ENCODE peak calls at places on chromosome 21, in nine cellular contexts. Y is central memory CD4-positive, alpha-beta T cell; L is AG10803; O is GM04504; Z is A673; H is brain microvascular endothelial cell; G is memory B cell; F is NCI-H1694; A is GDM1. D is an unnamed sample.

GRCh38 chr21:27681841-27682240 is 715.0 kb upstream of the ADAMTS5 start:
- DNase-seq in Y (no peak), L (peak), O (no peak), Z (no peak), H (peak), G (no peak), F (no peak), A (no peak), D (no peak)

GRCh38 chr21:39125752-39126485 is 57.3 kb downstream of the PSMG1 start:
- DNase-seq in Y (no peak), L (peak), O (peak), Z (peak), H (peak), G (no peak), F (peak), A (peak), D (peak)

GRCh38 chr21:45015469-45015860 is 58.9 kb upstream of the ADARB1 start:
- DNase-seq in Y (no peak), L (no peak), O (no peak), Z (no peak), H (no peak), G (no peak), F (no peak), A (no peak), D (no peak)

GRCh38 chr21:20086508-20086907 is 911.7 kb upstream of the NCAM2 start:
- DNase-seq in Y (no peak), L (no peak), O (no peak), Z (no peak), H (no peak), G (no peak), F (no peak), A (no peak), D (no peak)

GRCh38 chr21:38346286-38346685 is 89.5 kb downstream of the KCNJ15 start:
- DNase-seq in Y (no peak), L (no peak), O (no peak), Z (no peak), H (no peak), G (no peak), F (no peak), A (no peak), D (no peak)

GRCh38 chr21:39121600-39122355 is 61.5 kb downstream of the PSMG1 start:
- DNase-seq in Y (no peak), L (no peak), O (no peak), Z (no peak), H (no peak), G (no peak), F (no peak), A (no peak), D (no peak)

GRCh38 chr21:16815228-16815627 is 697.6 kb upstream of the CXADR start:
- DNase-seq in Y (no peak), L (no peak), O (no peak), Z (no peak), H (no peak), G (no peak), F (no peak), A (no peak), D (no peak)

GRCh38 chr21:31667141-31667540 is 7.6 kb downstream of the SOD1 start:
- DNase-seq in Y (no peak), L (no peak), O (no peak), Z (no peak), H (no peak), G (no peak), F (no peak), A (no peak), D (no peak)

GRCh38 chr21:14918542-14918941 is 146.3 kb downstream of the NRIP1 start:
- DNase-seq in Y (no peak), L (peak), O (no peak), Z (no peak), H (no peak), G (no peak), F (no peak), A (no peak), D (no peak)

GRCh38 chr21:41612674-41613250 is 104.8 kb upstream of the TMPRSS2 start:
- DNase-seq in Y (no peak), L (peak), O (peak), Z (peak), H (peak), G (no peak), F (peak), A (no peak), D (peak)

GRCh38 chr21:28959367-28960099 is 33.1 kb downstream of the LTN1 start:
- DNase-seq in Y (no peak), L (peak), O (no peak), Z (peak), H (peak), G (no peak), F (no peak), A (no peak), D (no peak)

GRCh38 chr21:42614811-42615342 is 38.5 kb upstream of the PDE9A start:
- DNase-seq in Y (peak), L (no peak), O (no peak), Z (peak), H (no peak), G (no peak), F (no peak), A (peak), D (no peak)

GRCh38 chr21:46212721-46213484 is 15.7 kb downstream of the LSS start:
- DNase-seq in Y (no peak), L (no peak), O (no peak), Z (no peak), H (no peak), G (no peak), F (no peak), A (no peak), D (no peak)

GRCh38 chr21:18937337-18937736 is 533.8 kb upstream of the TMPRSS15 start:
- DNase-seq in Y (no peak), L (no peak), O (no peak), Z (no peak), H (no peak), G (no peak), F (no peak), A (no peak), D (no peak)

GRCh38 chr21:32687946-32688345 is 39.9 kb downstream of the SYNJ1 start:
- DNase-seq in Y (peak), L (no peak), O (no peak), Z (no peak), H (no peak), G (no peak), F (no peak), A (no peak), D (no peak)

GRCh38 chr21:18204931-18205330 is 39.7 kb upstream of the CHODL start:
- DNase-seq in Y (no peak), L (no peak), O (no peak), Z (peak), H (no peak), G (no peak), F (peak), A (no peak), D (no peak)

GRCh38 chr21:43727571-43728466 is 8.9 kb downstream of the PDXK start:
- DNase-seq in Y (no peak), L (peak), O (no peak), Z (no peak), H (no peak), G (no peak), F (no peak), A (no peak), D (no peak)

GRCh38 chr21:45304945-45305344 is 17.2 kb upstream of the POFUT2 start:
- DNase-seq in Y (peak), L (no peak), O (no peak), Z (no peak), H (no peak), G (no peak), F (no peak), A (no peak), D (no peak)

GRCh38 chr21:34956416-34957316 is 92.4 kb downstream of the RUNX1 start:
- DNase-seq in Y (no peak), L (no peak), O (no peak), Z (no peak), H (no peak), G (no peak), F (no peak), A (no peak), D (no peak)

GRCh38 chr21:45378258-45378966 is 26.6 kb upstream of the COL18A1 start:
- DNase-seq in Y (no peak), L (peak), O (peak), Z (peak), H (no peak), G (no peak), F (no peak), A (no peak), D (peak)

GRCh38 chr21:33441489-33442477 is 38.0 kb downstream of the TMEM50B start:
- DNase-seq in Y (no peak), L (peak), O (peak), Z (peak), H (peak), G (peak), F (peak), A (no peak), D (no peak)

GRCh38 chr21:43937898-43938309 is 72.9 kb downstream of the AGPAT3 start:
- DNase-seq in Y (no peak), L (no peak), O (no peak), Z (peak), H (no peak), G (no peak), F (no peak), A (no peak), D (no peak)

GRCh38 chr21:45876381-45877159 is 105.0 kb upstream of the COL6A1 start:
- DNase-seq in Y (no peak), L (peak), O (no peak), Z (no peak), H (no peak), G (no peak), F (no peak), A (no peak), D (no peak)

GRCh38 chr21:31554511-31555022 is 104.9 kb upstream of the SOD1 start:
- DNase-seq in Y (no peak), L (no peak), O (no peak), Z (peak), H (peak), G (no peak), F (no peak), A (no peak), D (peak)

GRCh38 chr21:23968008-23968407 is 1639.3 kb downstream of the MRPL39 start:
- DNase-seq in Y (no peak), L (no peak), O (no peak), Z (no peak), H (no peak), G (no peak), F (no peak), A (no peak), D (no peak)

GRCh38 chr21:45836694-45837670 is 144.6 kb upstream of the COL6A1 start:
- DNase-seq in Y (no peak), L (no peak), O (no peak), Z (no peak), H (no peak), G (no peak), F (no peak), A (no peak), D (no peak)

GRCh38 chr21:35343046-35343816 is 294.1 kb upstream of the RUNX1 start:
- DNase-seq in Y (no peak), L (no peak), O (no peak), Z (no peak), H (no peak), G (no peak), F (no peak), A (no peak), D (no peak)

D was measured in T1000.